ENCODE peak calls at places on chromosomes 11 and 22, in eight cellular contexts. D, P, Y, W, I, H, A and X are unnamed samples. For H3K9me3, the result is how much of the 10 kb centered on the place peaks cover.

GRCh38 chr11:120586072-120586471 is 74.5 kb downstream of the GRIK4 start:
- DNase-seq in D (no peak), P (no peak), Y (no peak), W (no peak), I (no peak), H (no peak), A (no peak), X (no peak)

GRCh38 chr11:120432056-120433018 is 79.2 kb upstream of the GRIK4 start:
- DNase-seq in D (no peak), P (no peak), Y (peak), W (peak), I (no peak), H (peak), A (no peak), X (peak)

GRCh38 chr11:64314805-64315561 is 2.4 kb downstream of the TRMT112 start:
- DNase-seq in D (no peak), P (no peak), Y (no peak), W (no peak), I (no peak), H (no peak), A (no peak), X (peak)

GRCh38 chr11:27497284-27497866 is 9.2 kb downstream of the LIN7C start:
- DNase-seq in D (peak), P (no peak), Y (peak), W (no peak), I (peak), H (peak), A (peak), X (peak)

GRCh38 chr11:76025068-76025467 is 181.2 kb downstream of the WNT11 start:
- DNase-seq in D (no peak), P (no peak), Y (no peak), W (no peak), I (no peak), H (peak), A (peak), X (no peak)

GRCh38 chr11:777288-778255 is at the start of gene GATD1:
- DNase-seq in D (peak), P (peak), Y (peak), W (peak), I (peak), H (peak), A (peak), X (peak)

GRCh38 chr22:31866918-31867317 is 77.4 kb upstream of the YWHAH start:
- DNase-seq in D (no peak), P (no peak), Y (no peak), W (no peak), I (no peak), H (no peak), A (no peak), X (no peak)

GRCh38 chr22:38314992-38315800 is 2.0 kb downstream of the CSNK1E start:
- DNase-seq in D (peak), P (peak), Y (no peak), W (no peak), I (no peak), H (peak), A (peak), X (peak)

GRCh38 chr22:17754233-17754925 is 19.9 kb downstream of the BID start:
- DNase-seq in D (peak), P (peak), Y (peak), W (no peak), I (no peak), H (no peak), A (no peak), X (no peak)

GRCh38 chr22:24819941-24820461 is 14.0 kb downstream of the SGSM1 start:
- DNase-seq in D (no peak), P (no peak), Y (peak), W (no peak), I (peak), H (peak), A (no peak), X (peak)

GRCh38 chr11:10268746-10269487 is 25.1 kb downstream of the SBF2 start:
- DNase-seq in D (no peak), P (no peak), Y (peak), W (no peak), I (no peak), H (peak), A (no peak), X (no peak)

GRCh38 chr11:10267821-10268220 is 26.2 kb downstream of the SBF2 start:
- DNase-seq in D (no peak), P (no peak), Y (no peak), W (no peak), I (no peak), H (no peak), A (no peak), X (no peak)

GRCh38 chr11:10261821-10262220 is 32.2 kb downstream of the SBF2 start:
- DNase-seq in D (no peak), P (no peak), Y (peak), W (no peak), I (no peak), H (peak), A (no peak), X (no peak)

GRCh38 chr11:10265936-10266335 is 28.1 kb downstream of the SBF2 start:
- DNase-seq in D (no peak), P (no peak), Y (no peak), W (no peak), I (no peak), H (no peak), A (no peak), X (no peak)

GRCh38 chr11:10263929-10264328 is 30.1 kb downstream of the SBF2 start:
- DNase-seq in D (no peak), P (no peak), Y (peak), W (no peak), I (no peak), H (peak), A (no peak), X (no peak)
- TF ChIP-seq EZH2phosphoT487 in D (no peak), P (no peak), Y (no peak), W (no peak), I (no peak), H (no peak), A (no peak), X (no peak)

DNA sequence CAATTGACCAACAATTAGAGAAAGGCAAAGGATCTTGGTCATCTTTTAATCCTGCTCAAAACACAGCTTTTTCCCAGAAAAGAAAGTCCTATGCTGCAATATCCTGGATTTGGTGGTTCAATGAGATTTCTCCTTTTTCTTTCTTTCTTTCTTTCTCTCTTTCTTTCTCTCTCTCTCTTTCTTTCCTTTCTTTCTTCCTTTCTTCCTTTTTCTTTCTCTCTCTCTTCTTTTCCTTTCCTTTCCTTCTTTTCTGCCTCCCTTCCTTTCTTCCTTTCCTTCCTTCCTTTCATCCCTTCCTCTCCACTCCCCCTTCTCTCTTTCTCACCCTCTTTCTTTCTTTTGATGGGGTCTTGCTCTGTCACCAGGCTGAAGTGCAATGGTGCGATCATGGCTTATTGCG is 31.7 kb upstream of the MSANTD2 start:
- DNase-seq in D (no peak), P (no peak), Y (no peak), W (no peak), I (no peak), H (no peak), A (no peak), X (no peak)
- H3K9me3 ChIP-seq in D (under half), P (under half), Y (under half), W (under half), I (under half), H (under half), A (under half), X (under half)

GRCh38 chr11:17695454-17696441 is 23.6 kb upstream of the MYOD1 start:
- DNase-seq in D (no peak), P (peak), Y (no peak), W (no peak), I (peak), H (no peak), A (no peak), X (no peak)

GRCh38 chr11:17696741-17697140 is 22.6 kb upstream of the MYOD1 start:
- DNase-seq in D (no peak), P (no peak), Y (no peak), W (no peak), I (no peak), H (no peak), A (no peak), X (no peak)

GRCh38 chr11:17697175-17697949 is 22.0 kb upstream of the MYOD1 start:
- DNase-seq in D (no peak), P (no peak), Y (no peak), W (no peak), I (no peak), H (no peak), A (no peak), X (no peak)

GRCh38 chr11:17700991-17701390 is 18.4 kb upstream of the MYOD1 start:
- DNase-seq in D (no peak), P (no peak), Y (no peak), W (no peak), I (no peak), H (no peak), A (no peak), X (no peak)

GRCh38 chr11:17699157-17700114 is 19.9 kb upstream of the MYOD1 start:
- DNase-seq in D (no peak), P (peak), Y (peak), W (no peak), I (no peak), H (peak), A (no peak), X (peak)
- TF ChIP-seq EZH2phosphoT487 in D (no peak), P (no peak), Y (no peak), W (no peak), I (no peak), H (no peak), A (no peak), X (no peak)

GRCh38 chr11:103805688-103806009 is 230.8 kb upstream of the DDI1 start:
- DNase-seq in D (no peak), P (no peak), Y (no peak), W (no peak), I (no peak), H (no peak), A (no peak), X (no peak)

GRCh38 chr11:103811870-103812509 is 224.4 kb upstream of the DDI1 start:
- DNase-seq in D (no peak), P (no peak), Y (no peak), W (no peak), I (no peak), H (no peak), A (no peak), X (no peak)

GRCh38 chr11:103807806-103808205 is 228.6 kb upstream of the DDI1 start:
- DNase-seq in D (no peak), P (no peak), Y (no peak), W (no peak), I (no peak), H (peak), A (no peak), X (no peak)

GRCh38 chr11:103806130-103806900 is 230.1 kb upstream of the DDI1 start:
- DNase-seq in D (no peak), P (no peak), Y (peak), W (no peak), I (no peak), H (peak), A (no peak), X (peak)

DNA sequence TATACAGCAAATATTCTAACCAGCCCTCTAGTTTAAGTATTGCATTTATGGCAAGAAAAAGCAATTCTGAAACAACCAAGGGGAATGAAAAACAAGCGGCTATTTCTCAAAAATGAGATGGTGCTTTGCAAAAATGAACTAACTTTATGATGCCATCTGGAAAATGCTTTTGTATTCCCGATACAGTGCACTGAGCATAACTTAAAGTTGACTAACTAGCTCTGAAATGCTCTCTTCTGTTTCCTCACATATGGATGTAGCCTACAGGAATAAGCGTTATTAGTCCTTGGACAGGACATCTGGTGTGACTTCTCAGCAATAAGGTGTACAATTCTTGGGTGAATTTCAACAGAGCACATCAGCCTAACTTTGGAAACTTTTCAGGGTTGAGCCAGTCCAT is 228.2 kb upstream of the DDI1 start:
- DNase-seq in D (no peak), P (no peak), Y (no peak), W (no peak), I (no peak), H (peak), A (no peak), X (no peak)
- H3K9me3 ChIP-seq in D (under half), P (under half), Y (under half), W (under half), I (under half), H (under half), A (under half), X (under half)

GRCh38 chr11:77179048-77179447 is 51.0 kb downstream of the MYO7A start:
- DNase-seq in D (no peak), P (no peak), Y (no peak), W (no peak), I (no peak), H (no peak), A (no peak), X (no peak)
- TF ChIP-seq EZH2phosphoT487 in D (no peak), P (no peak), Y (no peak), W (no peak), I (no peak), H (no peak), A (no peak), X (no peak)

GRCh38 chr11:34812905-34813576 is 103.1 kb downstream of the APIP start:
- DNase-seq in D (no peak), P (no peak), Y (no peak), W (no peak), I (no peak), H (no peak), A (no peak), X (no peak)

GRCh38 chr11:34819740-34820482 is 96.3 kb downstream of the APIP start:
- DNase-seq in D (no peak), P (no peak), Y (no peak), W (no peak), I (no peak), H (no peak), A (no peak), X (no peak)

GRCh38 chr11:34811858-34812257 is 104.3 kb downstream of the APIP start:
- DNase-seq in D (no peak), P (no peak), Y (no peak), W (no peak), I (no peak), H (no peak), A (no peak), X (no peak)

GRCh38 chr11:34816698-34817213 is 99.4 kb downstream of the APIP start:
- DNase-seq in D (no peak), P (no peak), Y (no peak), W (no peak), I (no peak), H (no peak), A (no peak), X (no peak)
- H3K9me3 ChIP-seq in D (under half), P (under half), Y (under half), W (under half), I (under half), H (under half), A (under half), X (under half)

DNA sequence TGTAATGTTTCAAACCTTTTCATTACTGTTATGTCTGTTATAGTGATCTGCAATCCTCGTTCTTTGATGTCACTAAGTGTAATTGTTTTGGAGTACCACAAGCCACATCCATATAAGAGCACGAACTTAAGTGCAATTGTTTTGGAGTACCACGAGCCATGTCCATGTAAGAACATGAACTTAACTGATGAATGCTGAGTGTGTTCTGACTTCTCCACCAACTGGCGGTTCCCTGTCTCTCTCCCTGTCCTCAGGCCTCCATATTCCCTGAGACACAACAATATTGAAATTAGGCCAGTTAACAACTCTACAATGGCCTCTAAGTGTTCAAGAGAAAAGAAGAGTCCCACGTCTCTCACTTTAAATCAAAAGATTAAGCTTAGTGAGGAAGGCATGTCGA is 23.5 kb downstream of the TESMIN start:
- DNase-seq in D (no peak), P (no peak), Y (no peak), W (no peak), I (no peak), H (no peak), A (no peak), X (no peak)
- TF ChIP-seq EZH2phosphoT487 in D (no peak), P (no peak), Y (no peak), W (no peak), I (no peak), H (no peak), A (no peak), X (no peak)